ENCODE peak calls at places on chromosome 12, in ten cellular contexts. X is GM19239; D is AG08395; Y is suprapubic skin; V is activated CD4-positive, alpha-beta T cell treated with anti-CD3 and anti-CD28 coated beads for 24 hours; N is smooth muscle cell of the brain vasculature; S is HTR-8/SVneo; M is AG09319; L is uterus; J is effector CD8-positive, alpha-beta T cell. Q is an unnamed sample.

GRCh38 chr12:7750350-7750749 is 3.2 kb upstream of the CLEC4C start:
- DNase-seq in X (no peak), D (no peak), Y (no peak), V (no peak), N (no peak), S (no peak), M (no peak), L (no peak), J (no peak), Q (no peak)

GRCh38 chr12:27969011-27969900 is 3.3 kb downstream of the PTHLH start:
- DNase-seq in X (no peak), D (peak), Y (no peak), V (no peak), N (no peak), S (peak), M (no peak), L (peak), J (no peak), Q (peak)

GRCh38 chr12:79936670-79937069 is 1.8 kb upstream of the PPP1R12A start:
- DNase-seq in X (no peak), D (no peak), Y (no peak), V (no peak), N (no peak), S (no peak), M (no peak), L (no peak), J (no peak), Q (no peak)

GRCh38 chr12:51531982-51532497 is 59.0 kb upstream of the SCN8A start:
- DNase-seq in X (peak), D (peak), Y (no peak), V (peak), N (peak), S (peak), M (peak), L (peak), J (peak), Q (peak)

GRCh38 chr12:84786622-84787021 is 126.0 kb downstream of the SLC6A15 start:
- DNase-seq in X (no peak), D (no peak), Y (no peak), V (no peak), N (no peak), S (no peak), M (no peak), L (no peak), J (no peak), Q (no peak)

GRCh38 chr12:114858388-114859146 is 174.6 kb upstream of the TBX3 start:
- DNase-seq in X (no peak), D (no peak), Y (no peak), V (no peak), N (no peak), S (no peak), M (no peak), L (no peak), J (no peak), Q (no peak)

GRCh38 chr12:2482938-2483337 is 311.8 kb upstream of the FKBP4 start:
- DNase-seq in X (no peak), D (no peak), Y (no peak), V (no peak), N (no peak), S (no peak), M (no peak), L (peak), J (no peak), Q (no peak)

GRCh38 chr12:49954863-49955830 is 4.6 kb downstream of the AQP2 start:
- DNase-seq in X (no peak), D (no peak), Y (no peak), V (no peak), N (no peak), S (no peak), M (no peak), L (no peak), J (no peak), Q (no peak)

GRCh38 chr12:124686885-124687694 is 119.7 kb upstream of the NCOR2 start:
- DNase-seq in X (no peak), D (no peak), Y (no peak), V (no peak), N (no peak), S (no peak), M (no peak), L (no peak), J (no peak), Q (no peak)

GRCh38 chr12:65324056-65324455 is 45.6 kb downstream of the MSRB3 start:
- DNase-seq in X (no peak), D (no peak), Y (no peak), V (no peak), N (no peak), S (no peak), M (peak), L (no peak), J (no peak), Q (no peak)

GRCh38 chr12:6914246-6914947 is at the start of gene ENO2:
- DNase-seq in X (no peak), D (peak), Y (no peak), V (peak), N (no peak), S (peak), M (no peak), L (peak), J (peak), Q (peak)

GRCh38 chr12:71300772-71301675 is 138.6 kb upstream of the LGR5 start:
- DNase-seq in X (no peak), D (no peak), Y (no peak), V (no peak), N (no peak), S (no peak), M (no peak), L (no peak), J (no peak), Q (no peak)

GRCh38 chr12:988616-989015 is 2.4 kb upstream of the ERC1 start:
- DNase-seq in X (no peak), D (no peak), Y (no peak), V (no peak), N (no peak), S (no peak), M (no peak), L (no peak), J (no peak), Q (no peak)

GRCh38 chr12:67415473-67415872 is 146.3 kb downstream of the CAND1 start:
- DNase-seq in X (no peak), D (peak), Y (no peak), V (no peak), N (peak), S (peak), M (no peak), L (no peak), J (no peak), Q (peak)

GRCh38 chr12:19278407-19278806 is 148.9 kb downstream of the PLEKHA5 start:
- DNase-seq in X (no peak), D (no peak), Y (no peak), V (no peak), N (no peak), S (no peak), M (no peak), L (no peak), J (no peak), Q (no peak)

GRCh38 chr12:38282886-38283285 is 33.7 kb upstream of the ALG10B start:
- DNase-seq in X (no peak), D (no peak), Y (no peak), V (no peak), N (no peak), S (no peak), M (no peak), L (no peak), J (no peak), Q (no peak)

GRCh38 chr12:3152013-3152412 is 74.8 kb downstream of the TSPAN9 start:
- DNase-seq in X (no peak), D (no peak), Y (no peak), V (no peak), N (no peak), S (no peak), M (no peak), L (no peak), J (no peak), Q (no peak)

GRCh38 chr12:1873531-1874149 is 44.8 kb downstream of the CACNA2D4 start:
- DNase-seq in X (no peak), D (no peak), Y (no peak), V (no peak), N (no peak), S (no peak), M (no peak), L (no peak), J (no peak), Q (no peak)

GRCh38 chr12:77625441-77625840 is 205.3 kb upstream of the NAV3 start:
- DNase-seq in X (no peak), D (peak), Y (no peak), V (no peak), N (peak), S (no peak), M (peak), L (no peak), J (no peak), Q (no peak)

GRCh38 chr12:53093777-53094393 is 3.6 kb upstream of the IGFBP6 start:
- DNase-seq in X (no peak), D (no peak), Y (peak), V (no peak), N (no peak), S (no peak), M (no peak), L (no peak), J (no peak), Q (no peak)

GRCh38 chr12:263574-263973 is 938 bp upstream of the SLC6A13 start:
- DNase-seq in X (no peak), D (no peak), Y (no peak), V (no peak), N (no peak), S (peak), M (no peak), L (no peak), J (no peak), Q (no peak)

GRCh38 chr12:56206373-56207166 is 15.2 kb downstream of the RNF41 start:
- DNase-seq in X (no peak), D (peak), Y (no peak), V (no peak), N (no peak), S (peak), M (no peak), L (peak), J (peak), Q (peak)

GRCh38 chr12:103387385-103387784 is 108.4 kb downstream of the C12orf42 start:
- DNase-seq in X (no peak), D (no peak), Y (no peak), V (no peak), N (no peak), S (no peak), M (no peak), L (no peak), J (no peak), Q (no peak)

GRCh38 chr12:3658327-3659163 is 94.4 kb downstream of the CRACR2A start:
- DNase-seq in X (peak), D (peak), Y (no peak), V (no peak), N (no peak), S (peak), M (no peak), L (no peak), J (no peak), Q (peak)

GRCh38 chr12:2119266-2119665 is 66.5 kb downstream of the CACNA1C start:
- DNase-seq in X (no peak), D (no peak), Y (no peak), V (no peak), N (no peak), S (no peak), M (no peak), L (no peak), J (no peak), Q (no peak)

GRCh38 chr12:58504539-58504938 is 415.8 kb downstream of the LRIG3 start:
- DNase-seq in X (no peak), D (peak), Y (no peak), V (no peak), N (no peak), S (no peak), M (peak), L (no peak), J (no peak), Q (no peak)

GRCh38 chr12:58750484-58750883 is 169.8 kb downstream of the LRIG3 start:
- DNase-seq in X (no peak), D (peak), Y (no peak), V (no peak), N (peak), S (no peak), M (peak), L (no peak), J (no peak), Q (no peak)

GRCh38 chr12:118398878-118399277 is 22.5 kb downstream of the SUDS3 start:
- DNase-seq in X (no peak), D (no peak), Y (no peak), V (no peak), N (no peak), S (no peak), M (no peak), L (no peak), J (no peak), Q (no peak)

GRCh38 chr12:130183585-130184370 is 21.5 kb downstream of the FZD10 start:
- DNase-seq in X (no peak), D (no peak), Y (peak), V (no peak), N (no peak), S (no peak), M (no peak), L (no peak), J (no peak), Q (no peak)

GRCh38 chr12:104549820-104550480 is 93.2 kb downstream of the CHST11 start:
- DNase-seq in X (no peak), D (peak), Y (no peak), V (no peak), N (no peak), S (no peak), M (no peak), L (no peak), J (no peak), Q (no peak)

GRCh38 chr12:104309446-104309993 is 6.0 kb downstream of the EID3 start:
- DNase-seq in X (no peak), D (no peak), Y (no peak), V (no peak), N (no peak), S (no peak), M (no peak), L (no peak), J (no peak), Q (no peak)

GRCh38 chr12:2074792-2075191 is 22.0 kb downstream of the CACNA1C start:
- DNase-seq in X (no peak), D (no peak), Y (no peak), V (no peak), N (no peak), S (no peak), M (no peak), L (no peak), J (no peak), Q (no peak)

GRCh38 chr12:42130670-42131402 is 13.8 kb downstream of the GXYLT1 start:
- DNase-seq in X (no peak), D (peak), Y (no peak), V (no peak), N (no peak), S (no peak), M (no peak), L (peak), J (no peak), Q (no peak)

GRCh38 chr12:105741786-105742566 is 396.8 kb downstream of the NUAK1 start:
- DNase-seq in X (no peak), D (peak), Y (no peak), V (no peak), N (peak), S (no peak), M (peak), L (no peak), J (no peak), Q (peak)

Q was measured in heart right ventricle.